ENCODE peak calls at places on chromosomes 16 and 17, in six cellular contexts. F, H, E, Z, A and J are unnamed samples.

GRCh38 chr16:46859719-46860152 is 24.4 kb upstream of the GPT2 start:
- DNase-seq in F (peak; percentile 59), H (no peak), E (no peak), Z (peak; percentile 93), A (peak; percentile 91), J (no peak)

GRCh38 chr17:55735784-55736405 is 13.2 kb upstream of the TMEM100 start:
- DNase-seq in F (peak; percentile 20), H (no peak), E (peak; percentile 35), Z (peak; percentile 44), A (peak; percentile 54), J (peak; percentile 57)

GRCh38 chr17:76511562-76512365 is 10.5 kb upstream of the RHBDF2 start:
- DNase-seq in F (no peak), H (no peak), E (no peak), Z (no peak), A (no peak), J (peak; percentile 50)

GRCh38 chr16:1677942-1678499 is at the start of gene JPT2:
- DNase-seq in F (peak; percentile 98), H (peak; percentile 92), E (peak; percentile 100), Z (peak; percentile 91), A (peak; percentile 97), J (peak; percentile 97)

GRCh38 chr17:45900136-45900535 is 5.8 kb downstream of the MAPT start:
- DNase-seq in F (no peak), H (no peak), E (no peak), Z (no peak), A (no peak), J (no peak)

GRCh38 chr17:56737741-56738161 is 96.0 kb downstream of the C17orf67 start:
- DNase-seq in F (peak; percentile 10), H (peak; percentile 84), E (no peak), Z (no peak), A (no peak), J (no peak)

GRCh38 chr16:90020838-90021382 is 1.7 kb upstream of the DBNDD1 start:
- DNase-seq in F (no peak), H (no peak), E (no peak), Z (peak; percentile 52), A (peak; percentile 17), J (no peak)

GRCh38 chr17:36932383-36933173 is 4.7 kb upstream of the LHX1 start:
- DNase-seq in F (no peak), H (no peak), E (peak; percentile 53), Z (no peak), A (no peak), J (no peak)

GRCh38 chr17:19376799-19377198 is 1.5 kb upstream of the MAPK7 start:
- DNase-seq in F (no peak), H (no peak), E (no peak), Z (no peak), A (no peak), J (peak; percentile 28)

GRCh38 chr17:39939588-39940419 is 12.3 kb downstream of the LRRC3C start:
- DNase-seq in F (no peak), H (no peak), E (peak; percentile 59), Z (peak; percentile 92), A (peak; percentile 70), J (peak; percentile 92)

GRCh38 chr17:76102944-76103273 is 678 bp downstream of the EXOC7 start:
- DNase-seq in F (no peak), H (no peak), E (no peak), Z (no peak), A (no peak), J (no peak)

GRCh38 chr16:50752481-50753235 is 10.8 kb downstream of the CYLD start:
- DNase-seq in F (no peak), H (no peak), E (no peak), Z (no peak), A (no peak), J (no peak)

GRCh38 chr17:28405632-28406477 is at the start of gene SLC46A1:
- DNase-seq in F (peak; percentile 73), H (no peak), E (peak; percentile 89), Z (no peak), A (no peak), J (peak; percentile 24)

GRCh38 chr16:86584071-86584685 is 5.8 kb downstream of the FOXL1 start:
- DNase-seq in F (no peak), H (no peak), E (no peak), Z (no peak), A (no peak), J (no peak)

GRCh38 chr17:45320931-45321461 is 4.2 kb upstream of the MAP3K14 start:
- DNase-seq in F (no peak), H (peak; percentile 93), E (no peak), Z (peak; percentile 99), A (peak; percentile 84), J (no peak)

GRCh38 chr17:2090804-2091534 is 36.1 kb downstream of the HIC1 start:
- DNase-seq in F (peak; percentile 56), H (peak; percentile 90), E (no peak), Z (peak; percentile 94), A (peak; percentile 96), J (no peak)

GRCh38 chr17:9890124-9890523 is 14.9 kb downstream of the RCVRN start:
- DNase-seq in F (no peak), H (no peak), E (peak; percentile 64), Z (peak; percentile 10), A (no peak), J (no peak)

GRCh38 chr17:79160980-79161621 is 86.5 kb downstream of the ENGASE start:
- DNase-seq in F (no peak), H (no peak), E (no peak), Z (no peak), A (peak; percentile 72), J (peak; percentile 8)

GRCh38 chr17:29169806-29170591 is 10.2 kb downstream of the MYO18A start:
- DNase-seq in F (no peak), H (no peak), E (no peak), Z (no peak), A (no peak), J (no peak)

GRCh38 chr16:49023095-49023494 is 258.5 kb downstream of the CBLN1 start:
- DNase-seq in F (no peak), H (peak; percentile 49), E (no peak), Z (no peak), A (no peak), J (no peak)

GRCh38 chr17:41020346-41020745 is 6.7 kb downstream of the KRTAP1-5 start:
- DNase-seq in F (no peak), H (no peak), E (no peak), Z (no peak), A (no peak), J (no peak)

GRCh38 chr16:19285431-19285830 is at the start of gene CLEC19A:
- DNase-seq in F (no peak), H (no peak), E (no peak), Z (no peak), A (no peak), J (no peak)